ENCODE peak calls at places on chromosomes 2 and 18, in four cellular contexts. V is stimulated activated naive B cell treated with anti-CD40 and anti-IgM and Interleukin-4, amounts not matched to agents 10 μg/mL and 1 μg/mL and 100 μg/mL, for 72 hours; L is activated CD8-positive, alpha-beta memory T cell treated with anti-CD3 and anti-CD28 coated beads, Interleukin-2, amount 50 U/mL, for 4 hours; M is stimulated activated CD4-positive, alpha-beta T cell treated with anti-CD3 and anti-CD28 coated beads, Interleukin-1b, Interleukin-23, amount 100 ng/mL, for 1 hour. B is an unnamed sample.
A peak's percentile ranks its signal among the peaks of the same experiment; 100 is the strongest.

GRCh38 chr2:174682578-174683391 is 81.5 kb downstream of the CHRNA1 start:
- DNase-seq in V (peak; percentile 31), L (peak; percentile 70), M (peak; percentile 11), B (no peak)

GRCh38 chr2:136025057-136025973 is 39.9 kb upstream of the DARS1 start:
- DNase-seq in V (peak; percentile 51), L (peak; percentile 28), M (no peak), B (peak; percentile 58)

GRCh38 chr18:69172046-69172445 is 228.6 kb upstream of the DOK6 start:
- DNase-seq in V (no peak), L (no peak), M (no peak), B (no peak)

GRCh38 chr2:224363281-224363680 is 38.6 kb downstream of the FAM124B start:
- DNase-seq in V (no peak), L (no peak), M (no peak), B (no peak)

GRCh38 chr2:74333175-74333574 is 10.0 kb downstream of the SLC4A5 start:
- DNase-seq in V (no peak), L (no peak), M (no peak), B (no peak)

GRCh38 chr2:48940606-48941005 is 185.1 kb upstream of the LHCGR start:
- DNase-seq in V (no peak), L (no peak), M (no peak), B (no peak)

GRCh38 chr2:128638741-128639477 is 320.2 kb upstream of the HS6ST1 start:
- DNase-seq in V (no peak), L (no peak), M (no peak), B (peak; percentile 19)

GRCh38 chr2:39837856-39838453 is 58.9 kb upstream of the THUMPD2 start:
- DNase-seq in V (no peak), L (no peak), M (no peak), B (no peak)

GRCh38 chr18:24068945-24069693 is 54.6 kb downstream of the TTC39C start:
- DNase-seq in V (no peak), L (no peak), M (no peak), B (no peak)

GRCh38 chr2:195559431-195559914 is 97.6 kb upstream of the SLC39A10 start:
- DNase-seq in V (peak; percentile 58), L (peak; percentile 64), M (peak; percentile 33), B (peak; percentile 66)

GRCh38 chr18:22324191-22325131 is 93.3 kb downstream of the CTAGE1 start:
- DNase-seq in V (no peak), L (no peak), M (no peak), B (no peak)

GRCh38 chr2:160842286-160842685 is 317.9 kb upstream of the TANK start:
- DNase-seq in V (no peak), L (no peak), M (no peak), B (no peak)

GRCh38 chr2:46748121-46748520 is 167.5 kb downstream of the MCFD2 start:
- DNase-seq in V (no peak), L (no peak), M (no peak), B (no peak)